ENCODE peak calls at places on chromosomes 4 and X, in four cellular contexts. F is K562, K is GM12878, B is HepG2. N is an unnamed sample.

GRCh38 chrX:63349307-63349706 is 1.8 kb downstream of the SPIN4 start:
- DNase-seq in B (no peak), F (no peak), K (no peak), N (no peak)

GRCh38 chr4:71872767-71873422 is 89.0 kb upstream of the GC start:
- DNase-seq in B (no peak), F (no peak), K (no peak), N (no peak)

GRCh38 chr4:6422105-6422504 is 50.3 kb downstream of the PPP2R2C start:
- DNase-seq in F (no peak), B (no peak), K (no peak), N (no peak)

GRCh38 chr4:170591076-170591475 is 501.3 kb upstream of the AADAT start:
- DNase-seq in K (no peak), B (no peak), F (no peak), N (no peak)

GRCh38 chr4:167435786-167436185 is 201.5 kb upstream of the SPOCK3 start:
- DNase-seq in K (no peak), F (no peak), B (no peak), N (no peak)

GRCh38 chr4:40986375-40986774 is 228.0 kb downstream of the APBB2 start:
- DNase-seq in F (no peak), K (no peak), B (no peak), N (no peak)

GRCh38 chr4:138707746-138708145 is 307.8 kb upstream of the NOCT start:
- DNase-seq in K (no peak), B (no peak), F (no peak), N (no peak)

GRCh38 chr4:37976991-37977470 is 16.8 kb downstream of the PTTG2 start:
- DNase-seq in F (peak), K (no peak), B (peak), N (peak)

GRCh38 chrX:18964026-18964425 is 19.9 kb downstream of the PHKA2 start:
- DNase-seq in F (no peak), K (no peak), B (no peak), N (no peak)

GRCh38 chr4:37628977-37629609 is 57.1 kb downstream of the RELL1 start:
- DNase-seq in B (no peak), K (no peak), F (peak), N (no peak)

GRCh38 chrX:123217077-123217476 is 33.0 kb downstream of the GRIA3 start:
- DNase-seq in B (no peak), F (peak), K (no peak), N (no peak)

GRCh38 chr4:152398060-152398459 is 137.8 kb downstream of the FBXW7 start:
- DNase-seq in B (peak), K (no peak), F (no peak), N (peak)

GRCh38 chr4:108649863-108650211 is 562 bp upstream of the OSTC start:
- DNase-seq in F (no peak), B (no peak), K (no peak), N (peak)

GRCh38 chrX:25941087-25941486 is 197.1 kb upstream of the MAGEB18 start:
- DNase-seq in B (no peak), K (no peak), F (no peak), N (no peak)

GRCh38 chr4:123649644-123650356 is 253.2 kb downstream of the SPRY1 start:
- DNase-seq in F (no peak), K (no peak), B (peak), N (peak)

GRCh38 chr4:94548571-94548970 is 96.8 kb downstream of the PDLIM5 start:
- DNase-seq in F (peak), B (peak), K (no peak), N (no peak)

GRCh38 chr4:139887962-139888735 is 222.5 kb downstream of the MGST2 start:
- DNase-seq in B (no peak), K (peak), F (no peak), N (no peak)

GRCh38 chr4:68594678-68595077 is 18.6 kb upstream of the UGT2B17 start:
- DNase-seq in F (no peak), K (no peak), B (no peak), N (no peak)

GRCh38 chr4:68599150-68599549 is 23.0 kb upstream of the UGT2B17 start:
- DNase-seq in K (no peak), B (peak), F (no peak), N (no peak)

GRCh38 chr4:68592673-68593072 is 16.6 kb upstream of the UGT2B17 start:
- DNase-seq in F (no peak), B (no peak), K (no peak), N (no peak)

GRCh38 chr4:68597489-68597888 is 21.4 kb upstream of the UGT2B17 start:
- DNase-seq in K (no peak), F (no peak), B (peak), N (no peak)
- TF ChIP-seq FOXK2 in K (no peak), F (no peak), B (no peak), N (no peak)

DNA sequence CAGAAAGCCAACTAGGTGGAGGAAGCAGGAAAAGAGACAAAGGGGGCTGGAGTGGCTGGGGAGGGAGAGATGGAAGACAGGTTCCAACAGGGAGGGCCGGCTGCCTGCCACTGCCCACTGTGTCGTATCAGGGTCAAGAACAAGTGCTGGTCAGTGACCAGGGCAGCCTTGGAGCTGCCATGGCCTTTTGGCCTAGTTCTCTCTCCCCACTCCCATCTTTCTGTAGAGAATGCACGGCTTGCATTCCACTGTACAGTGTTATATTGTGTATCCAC is 11.9 kb downstream of the L1CAM start:
- DNase-seq in K (no peak), F (no peak), B (no peak), N (no peak)
- TF ChIP-seq FOXK2 in K (no peak), F (no peak), B (no peak), N (no peak)

DNA sequence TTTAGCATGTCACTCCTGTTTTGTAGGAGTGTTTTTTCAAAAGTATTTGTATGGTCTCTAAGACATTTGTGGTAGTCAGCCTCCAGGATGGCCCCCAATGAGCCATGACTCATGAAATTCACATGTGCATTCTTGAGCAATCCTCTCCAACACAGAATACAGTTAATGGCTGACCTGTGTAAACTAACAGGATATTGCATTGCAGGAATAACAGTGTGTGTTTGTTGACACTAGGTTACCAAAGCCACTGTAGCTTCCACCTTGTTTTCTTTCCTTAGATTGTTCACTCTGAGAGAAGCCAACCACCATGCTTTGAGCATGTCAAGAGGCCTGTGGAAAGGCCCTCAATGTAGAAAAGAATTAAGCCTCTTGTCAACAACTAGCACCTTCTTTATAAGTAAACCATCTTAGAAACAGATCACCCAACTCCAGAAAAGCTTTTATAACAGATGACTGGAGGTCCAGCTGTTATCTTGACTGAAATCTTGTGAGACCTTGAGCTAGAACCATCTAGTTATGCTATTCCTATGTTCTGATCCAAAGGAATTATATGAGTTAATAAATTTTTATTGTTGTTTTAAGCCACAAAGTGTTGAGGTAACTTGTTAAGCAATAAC is 28.5 kb downstream of the TBCK start:
- DNase-seq in F (no peak), K (no peak), B (peak), N (peak)
- TF ChIP-seq FOXK2 in F (no peak), K (no peak), B (peak), N (no peak)

GRCh38 chr4:173527103-173527876 is 2.7 kb downstream of the HAND2 start:
- DNase-seq in K (no peak), F (no peak), B (no peak), N (no peak)
- TF ChIP-seq FOXK2 in K (no peak), F (no peak), B (no peak), N (no peak)

GRCh38 chr4:7959066-7959465 is 19.4 kb upstream of the AFAP1 start:
- DNase-seq in B (no peak), F (no peak), K (no peak), N (no peak)

GRCh38 chr4:7960017-7960789 is 20.5 kb upstream of the AFAP1 start:
- DNase-seq in K (no peak), B (no peak), F (no peak), N (no peak)

GRCh38 chr4:7962609-7963508 is 23.2 kb upstream of the AFAP1 start:
- DNase-seq in B (no peak), K (no peak), F (no peak), N (no peak)

GRCh38 chr4:7963691-7964090 is 24.0 kb upstream of the AFAP1 start:
- DNase-seq in K (no peak), F (no peak), B (no peak), N (no peak)

GRCh38 chr4:7960790-7961655 is 21.4 kb upstream of the AFAP1 start:
- DNase-seq in F (no peak), K (peak), B (no peak), N (no peak)
- TF ChIP-seq FOXK2 in F (no peak), K (no peak), B (no peak), N (no peak)

DNA sequence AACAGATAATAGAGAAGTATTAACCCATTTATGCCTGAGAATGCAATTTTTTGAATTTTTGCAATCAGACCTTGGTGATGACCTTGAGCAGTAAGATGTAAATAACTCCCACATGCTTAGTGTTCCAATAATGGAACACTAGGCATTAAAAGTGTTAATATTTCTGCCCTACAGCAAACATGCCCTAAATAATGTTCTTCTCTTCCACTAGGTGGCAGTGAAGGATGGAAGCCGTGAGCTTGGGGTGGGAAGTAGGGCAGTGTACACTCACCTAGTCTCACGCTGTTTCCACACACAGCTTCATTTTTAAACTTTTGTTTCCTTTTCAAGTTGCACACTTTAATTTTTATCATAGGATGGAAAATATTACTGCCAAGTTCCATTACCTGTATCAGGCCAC is 613.1 kb upstream of the HS3ST1 start:
- DNase-seq in B (no peak), K (no peak), F (peak), N (peak)
- TF ChIP-seq FOXK2 in B (no peak), K (no peak), F (no peak), N (no peak)

GRCh38 chr4:82801910-82802521 is 3.4 kb upstream of the SCD5 start:
- DNase-seq in K (no peak), F (no peak), B (peak), N (no peak)
- TF ChIP-seq FOXK2 in K (no peak), F (no peak), B (no peak), N (no peak)

GRCh38 chr4:182888894-182889293 is 28.3 kb downstream of the DCTD start:
- DNase-seq in K (no peak), F (no peak), B (no peak), N (no peak)
- TF ChIP-seq FOXK2 in K (no peak), F (no peak), B (no peak), N (no peak)

N was measured in HEK293T.